ENCODE peak calls at places on chromosomes 11 and 22, in ten cellular contexts. One of them, this sample, is unnamed.

GRCh38 chr11:74574563-74574962 is 17.8 kb upstream of the POLD3 start:
- ATAC-seq in foreskin keratinocyte: no peak
- ATAC-seq in aorta: no peak
- ATAC-seq in effector memory CD8-positive, alpha-beta T cell: no peak
- ATAC-seq in left cardiac atrium: no peak
- ATAC-seq in CD4-positive, alpha-beta T cell: no peak
- ATAC-seq in pancreas: no peak
- ATAC-seq in sciatic nerve: no peak
- ATAC-seq in stimulated activated effector memory CD8-positive, alpha-beta T cell treated with anti-CD3 and anti-CD28 coated beads, Interleukin-12 subunit alpha, Interleukin-12 subunit beta, amount 100 ng/mL, for 72 hours: no peak
- ATAC-seq in activated T-cell treated with anti-CD3 and anti-CD28 coated beads, Interleukin-2, amount 50 U/mL, for 72 hours: no peak
- ATAC-seq in this sample: no peak

GRCh38 chr11:57071829-57072228 is 83.1 kb downstream of the OR5AK2 start:
- ATAC-seq in foreskin keratinocyte: peak
- ATAC-seq in aorta: no peak
- ATAC-seq in effector memory CD8-positive, alpha-beta T cell: no peak
- ATAC-seq in left cardiac atrium: peak
- ATAC-seq in CD4-positive, alpha-beta T cell: no peak
- ATAC-seq in pancreas: peak
- ATAC-seq in sciatic nerve: no peak
- ATAC-seq in stimulated activated effector memory CD8-positive, alpha-beta T cell treated with anti-CD3 and anti-CD28 coated beads, Interleukin-12 subunit alpha, Interleukin-12 subunit beta, amount 100 ng/mL, for 72 hours: peak
- ATAC-seq in activated T-cell treated with anti-CD3 and anti-CD28 coated beads, Interleukin-2, amount 50 U/mL, for 72 hours: no peak
- ATAC-seq in this sample: no peak

GRCh38 chr11:45896392-45897068 is 10.5 kb downstream of the FREY1 start:
- ATAC-seq in foreskin keratinocyte: no peak
- ATAC-seq in aorta: no peak
- ATAC-seq in effector memory CD8-positive, alpha-beta T cell: no peak
- ATAC-seq in left cardiac atrium: no peak
- ATAC-seq in CD4-positive, alpha-beta T cell: no peak
- ATAC-seq in pancreas: peak
- ATAC-seq in sciatic nerve: no peak
- ATAC-seq in stimulated activated effector memory CD8-positive, alpha-beta T cell treated with anti-CD3 and anti-CD28 coated beads, Interleukin-12 subunit alpha, Interleukin-12 subunit beta, amount 100 ng/mL, for 72 hours: no peak
- ATAC-seq in activated T-cell treated with anti-CD3 and anti-CD28 coated beads, Interleukin-2, amount 50 U/mL, for 72 hours: no peak
- ATAC-seq in this sample: no peak

GRCh38 chr11:3136542-3137455 is 28.3 kb downstream of the OSBPL5 start:
- ATAC-seq in foreskin keratinocyte: no peak
- ATAC-seq in aorta: no peak
- ATAC-seq in effector memory CD8-positive, alpha-beta T cell: peak
- ATAC-seq in left cardiac atrium: no peak
- ATAC-seq in CD4-positive, alpha-beta T cell: peak
- ATAC-seq in pancreas: no peak
- ATAC-seq in sciatic nerve: peak
- ATAC-seq in stimulated activated effector memory CD8-positive, alpha-beta T cell treated with anti-CD3 and anti-CD28 coated beads, Interleukin-12 subunit alpha, Interleukin-12 subunit beta, amount 100 ng/mL, for 72 hours: peak
- ATAC-seq in activated T-cell treated with anti-CD3 and anti-CD28 coated beads, Interleukin-2, amount 50 U/mL, for 72 hours: no peak
- ATAC-seq in this sample: no peak

GRCh38 chr11:27861706-27862430 is 161.6 kb upstream of the BDNF start:
- ATAC-seq in foreskin keratinocyte: peak
- ATAC-seq in aorta: peak
- ATAC-seq in effector memory CD8-positive, alpha-beta T cell: no peak
- ATAC-seq in left cardiac atrium: peak
- ATAC-seq in CD4-positive, alpha-beta T cell: no peak
- ATAC-seq in pancreas: no peak
- ATAC-seq in sciatic nerve: peak
- ATAC-seq in stimulated activated effector memory CD8-positive, alpha-beta T cell treated with anti-CD3 and anti-CD28 coated beads, Interleukin-12 subunit alpha, Interleukin-12 subunit beta, amount 100 ng/mL, for 72 hours: no peak
- ATAC-seq in activated T-cell treated with anti-CD3 and anti-CD28 coated beads, Interleukin-2, amount 50 U/mL, for 72 hours: no peak
- ATAC-seq in this sample: peak

GRCh38 chr11:970319-970871 is 44.7 kb downstream of the AP2A2 start:
- ATAC-seq in foreskin keratinocyte: no peak
- ATAC-seq in aorta: no peak
- ATAC-seq in effector memory CD8-positive, alpha-beta T cell: peak
- ATAC-seq in left cardiac atrium: no peak
- ATAC-seq in CD4-positive, alpha-beta T cell: no peak
- ATAC-seq in pancreas: no peak
- ATAC-seq in sciatic nerve: no peak
- ATAC-seq in stimulated activated effector memory CD8-positive, alpha-beta T cell treated with anti-CD3 and anti-CD28 coated beads, Interleukin-12 subunit alpha, Interleukin-12 subunit beta, amount 100 ng/mL, for 72 hours: peak
- ATAC-seq in activated T-cell treated with anti-CD3 and anti-CD28 coated beads, Interleukin-2, amount 50 U/mL, for 72 hours: peak
- ATAC-seq in this sample: no peak

GRCh38 chr11:124748481-124749338 is 3.3 kb downstream of the VSIG2 start:
- ATAC-seq in foreskin keratinocyte: no peak
- ATAC-seq in aorta: peak
- ATAC-seq in effector memory CD8-positive, alpha-beta T cell: no peak
- ATAC-seq in left cardiac atrium: peak
- ATAC-seq in CD4-positive, alpha-beta T cell: no peak
- ATAC-seq in pancreas: no peak
- ATAC-seq in sciatic nerve: no peak
- ATAC-seq in stimulated activated effector memory CD8-positive, alpha-beta T cell treated with anti-CD3 and anti-CD28 coated beads, Interleukin-12 subunit alpha, Interleukin-12 subunit beta, amount 100 ng/mL, for 72 hours: no peak
- ATAC-seq in activated T-cell treated with anti-CD3 and anti-CD28 coated beads, Interleukin-2, amount 50 U/mL, for 72 hours: no peak
- ATAC-seq in this sample: peak

GRCh38 chr22:35480143-35480542 is 60.5 kb upstream of the RASD2 start:
- ATAC-seq in foreskin keratinocyte: no peak
- ATAC-seq in aorta: peak
- ATAC-seq in effector memory CD8-positive, alpha-beta T cell: no peak
- ATAC-seq in left cardiac atrium: peak
- ATAC-seq in CD4-positive, alpha-beta T cell: no peak
- ATAC-seq in pancreas: peak
- ATAC-seq in sciatic nerve: no peak
- ATAC-seq in stimulated activated effector memory CD8-positive, alpha-beta T cell treated with anti-CD3 and anti-CD28 coated beads, Interleukin-12 subunit alpha, Interleukin-12 subunit beta, amount 100 ng/mL, for 72 hours: no peak
- ATAC-seq in activated T-cell treated with anti-CD3 and anti-CD28 coated beads, Interleukin-2, amount 50 U/mL, for 72 hours: no peak
- ATAC-seq in this sample: no peak

GRCh38 chr22:29813563-29813962 is 24.5 kb downstream of the ASCC2 start:
- ATAC-seq in foreskin keratinocyte: no peak
- ATAC-seq in aorta: no peak
- ATAC-seq in effector memory CD8-positive, alpha-beta T cell: no peak
- ATAC-seq in left cardiac atrium: no peak
- ATAC-seq in CD4-positive, alpha-beta T cell: no peak
- ATAC-seq in pancreas: peak
- ATAC-seq in sciatic nerve: no peak
- ATAC-seq in stimulated activated effector memory CD8-positive, alpha-beta T cell treated with anti-CD3 and anti-CD28 coated beads, Interleukin-12 subunit alpha, Interleukin-12 subunit beta, amount 100 ng/mL, for 72 hours: no peak
- ATAC-seq in activated T-cell treated with anti-CD3 and anti-CD28 coated beads, Interleukin-2, amount 50 U/mL, for 72 hours: no peak
- ATAC-seq in this sample: peak

GRCh38 chr22:36862251-36863242 is 1.7 kb downstream of the NCF4 start:
- ATAC-seq in foreskin keratinocyte: no peak
- ATAC-seq in aorta: peak
- ATAC-seq in effector memory CD8-positive, alpha-beta T cell: no peak
- ATAC-seq in left cardiac atrium: peak
- ATAC-seq in CD4-positive, alpha-beta T cell: no peak
- ATAC-seq in pancreas: peak
- ATAC-seq in sciatic nerve: peak
- ATAC-seq in stimulated activated effector memory CD8-positive, alpha-beta T cell treated with anti-CD3 and anti-CD28 coated beads, Interleukin-12 subunit alpha, Interleukin-12 subunit beta, amount 100 ng/mL, for 72 hours: no peak
- ATAC-seq in activated T-cell treated with anti-CD3 and anti-CD28 coated beads, Interleukin-2, amount 50 U/mL, for 72 hours: no peak
- ATAC-seq in this sample: no peak